ENCODE peak calls at places on chromosome 13, in seven cellular contexts. G is activated CD4-positive, alpha-beta T cell treated with anti-CD3 and anti-CD28 coated beads, Interleukin-2, amount 50 U/mL, for 24 hours; E is lower leg skin; B is heart left ventricle; A is CD8-positive, alpha-beta T cell; K is omental fat pad; J is fibroblast of the conjunctiva. R is an unnamed sample.

GRCh38 chr13:62556973-62557372 is 1141.3 kb upstream of the PCDH20 start:
- DNase-seq in G (no peak), E (no peak), B (no peak), A (no peak), K (no peak), J (no peak), R (no peak)

GRCh38 chr13:46176756-46177155 is 5.2 kb downstream of the LCP1 start:
- DNase-seq in G (no peak), E (no peak), B (no peak), A (no peak), K (no peak), J (no peak), R (peak; percentile 50)

GRCh38 chr13:77986699-77987098 is 68.1 kb upstream of the EDNRB start:
- DNase-seq in G (no peak), E (no peak), B (no peak), A (no peak), K (no peak), J (no peak), R (no peak)

GRCh38 chr13:25267715-25268114 is 19.6 kb downstream of the MTMR6 start:
- DNase-seq in G (no peak), E (no peak), B (no peak), A (no peak), K (no peak), J (no peak), R (no peak)

GRCh38 chr13:98439136-98439828 is 137.6 kb downstream of the STK24 start:
- DNase-seq in G (no peak), E (no peak), B (no peak), A (no peak), K (no peak), J (no peak), R (no peak)

GRCh38 chr13:27968316-27969072 is 621 bp downstream of the CDX2 start:
- DNase-seq in G (no peak), E (no peak), B (no peak), A (no peak), K (no peak), J (no peak), R (no peak)

GRCh38 chr13:59666504-59666903 is 497.2 kb downstream of the DIAPH3 start:
- DNase-seq in G (no peak), E (no peak), B (no peak), A (no peak), K (no peak), J (no peak), R (no peak)

GRCh38 chr13:50283017-50283416 is 267.8 kb downstream of the KCNRG start:
- DNase-seq in G (no peak), E (no peak), B (no peak), A (no peak), K (no peak), J (no peak), R (no peak)

GRCh38 chr13:114087430-114087829 is 45.0 kb downstream of the RASA3 start:
- DNase-seq in G (no peak), E (no peak), B (no peak), A (no peak), K (peak; percentile 8), J (no peak), R (no peak)

GRCh38 chr13:31444266-31444862 is 244.6 kb downstream of the B3GLCT start:
- DNase-seq in G (no peak), E (peak; percentile 44), B (no peak), A (no peak), K (no peak), J (peak; percentile 8), R (no peak)

GRCh38 chr13:40613192-40613818 is 53.1 kb downstream of the FOXO1 start:
- DNase-seq in G (peak; percentile 43), E (peak; percentile 35), B (peak; percentile 37), A (peak; percentile 70), K (no peak), J (no peak), R (peak; percentile 78)

GRCh38 chr13:46675016-46675415 is 121.9 kb downstream of the ESD start:
- DNase-seq in G (no peak), E (no peak), B (no peak), A (no peak), K (no peak), J (no peak), R (no peak)

GRCh38 chr13:42076309-42076713 is 27.9 kb downstream of the DGKH start:
- DNase-seq in G (no peak), E (no peak), B (no peak), A (no peak), K (no peak), J (no peak), R (no peak)

GRCh38 chr13:63910406-63910957 is 2494.8 kb upstream of the PCDH20 start:
- DNase-seq in G (no peak), E (no peak), B (no peak), A (no peak), K (no peak), J (peak; percentile 1), R (no peak)

GRCh38 chr13:101449971-101450748 is 2.3 kb upstream of the ITGBL1 start:
- DNase-seq in G (no peak), E (no peak), B (no peak), A (no peak), K (no peak), J (peak; percentile 46), R (no peak)

GRCh38 chr13:79724348-79725103 is 243.6 kb downstream of the NDFIP2 start:
- DNase-seq in G (no peak), E (no peak), B (no peak), A (no peak), K (no peak), J (no peak), R (no peak)

GRCh38 chr13:26759907-26760834 is at the start of gene GPR12:
- DNase-seq in G (no peak), E (no peak), B (no peak), A (no peak), K (no peak), J (no peak), R (no peak)

GRCh38 chr13:29753593-29754485 is 96.6 kb downstream of the UBL3 start:
- DNase-seq in G (no peak), E (no peak), B (no peak), A (no peak), K (no peak), J (no peak), R (no peak)

GRCh38 chr13:76934671-76935070 is 13.6 kb upstream of the ACOD1 start:
- DNase-seq in G (no peak), E (no peak), B (no peak), A (no peak), K (no peak), J (no peak), R (no peak)

GRCh38 chr13:42401376-42401775 is 129.4 kb downstream of the AKAP11 start:
- DNase-seq in G (no peak), E (no peak), B (no peak), A (no peak), K (no peak), J (no peak), R (no peak)

GRCh38 chr13:68714292-68714691 is 1393.3 kb upstream of the ATXN8OS start:
- DNase-seq in G (no peak), E (no peak), B (no peak), A (no peak), K (no peak), J (no peak), R (no peak)

GRCh38 chr13:38386421-38386820 is 36.8 kb downstream of the UFM1 start:
- DNase-seq in G (no peak), E (no peak), B (no peak), A (no peak), K (no peak), J (no peak), R (no peak)

GRCh38 chr13:66689628-66690027 is 540.5 kb downstream of the PCDH9 start:
- DNase-seq in G (no peak), E (no peak), B (no peak), A (no peak), K (no peak), J (peak; percentile 41), R (no peak)

GRCh38 chr13:67096418-67096817 is 133.7 kb downstream of the PCDH9 start:
- DNase-seq in G (no peak), E (no peak), B (no peak), A (no peak), K (no peak), J (no peak), R (no peak)

GRCh38 chr13:110270507-110270906 is 36.5 kb downstream of the COL4A1 start:
- DNase-seq in G (no peak), E (peak; percentile 9), B (no peak), A (no peak), K (no peak), J (no peak), R (no peak)

GRCh38 chr13:97658556-97658955 is 224.6 kb downstream of the RAP2A start:
- DNase-seq in G (no peak), E (no peak), B (no peak), A (no peak), K (no peak), J (no peak), R (no peak)

GRCh38 chr13:99191900-99192399 is 8.7 kb upstream of the UBAC2 start:
- DNase-seq in G (no peak), E (peak; percentile 66), B (no peak), A (no peak), K (no peak), J (peak; percentile 71), R (no peak)

GRCh38 chr13:105817011-105817410 is 718.5 kb downstream of the EFNB2 start:
- DNase-seq in G (no peak), E (no peak), B (no peak), A (no peak), K (no peak), J (no peak), R (no peak)

GRCh38 chr13:22012676-22013075 is 341.8 kb downstream of the FGF9 start:
- DNase-seq in G (no peak), E (no peak), B (no peak), A (no peak), K (no peak), J (no peak), R (no peak)

R was measured in CD4-positive, alpha-beta memory T cell.